ENCODE peak calls at places on chromosome 19, in four cellular contexts. V is HepG2, L is GM12878, D is K562. X is an unnamed sample.

GRCh38 chr19:55640043-55640576 is 692 bp upstream of the ZNF580 start:
- DNase-seq in L (no peak), V (no peak), D (peak; percentile 81), X (peak; percentile 83)

GRCh38 chr19:17332677-17333581 is 1.7 kb downstream of the ANO8 start:
- DNase-seq in D (peak; percentile 97), L (peak; percentile 40), V (peak; percentile 87), X (peak; percentile 86)

GRCh38 chr19:17294051-17294891 is 9.0 kb downstream of the ABHD8 start:
- DNase-seq in L (no peak), V (no peak), D (peak; percentile 87), X (peak; percentile 90)

GRCh38 chr19:33175886-33176669 is 18.1 kb upstream of the LRP3 start:
- DNase-seq in L (no peak), D (no peak), V (peak; percentile 61), X (peak; percentile 75)

GRCh38 chr19:1250374-1251232 is 2.2 kb downstream of the MIDN start:
- DNase-seq in V (peak; percentile 68), D (peak; percentile 88), L (no peak), X (peak; percentile 73)

GRCh38 chr19:46574533-46574932 is 26.6 kb upstream of the CALM3 start:
- DNase-seq in D (peak; percentile 59), V (no peak), L (no peak), X (peak; percentile 21)

GRCh38 chr19:50801107-50801506 is 10.9 kb downstream of the ACP4 start:
- DNase-seq in L (no peak), D (no peak), V (no peak), X (peak; percentile 46)

GRCh38 chr19:20999731-21000352 is 20.6 kb upstream of the ZNF430 start:
- DNase-seq in D (peak; percentile 65), L (peak; percentile 62), V (no peak), X (peak; percentile 95)

GRCh38 chr19:45473366-45474190 is 5.8 kb downstream of the FOSB start:
- DNase-seq in L (no peak), D (no peak), V (no peak), X (no peak)

GRCh38 chr19:14985133-14985532 is 5.5 kb upstream of the SLC1A6 start:
- DNase-seq in D (no peak), V (no peak), L (no peak), X (no peak)

GRCh38 chr19:44685877-44686276 is 13.1 kb upstream of the CEACAM16 start:
- DNase-seq in D (no peak), V (no peak), L (no peak), X (no peak)

GRCh38 chr19:607301-608154 is 17.8 kb downstream of the HCN2 start:
- DNase-seq in D (no peak), V (no peak), L (no peak), X (no peak)

GRCh38 chr19:55611983-55612645 is 6.7 kb downstream of the ZNF865 start:
- DNase-seq in L (no peak), D (no peak), V (no peak), X (no peak)

GRCh38 chr19:18846862-18847515 is 15.2 kb downstream of the UPF1 start:
- DNase-seq in L (no peak), D (peak; percentile 65), V (peak; percentile 54), X (peak; percentile 88)

GRCh38 chr19:32233091-32233490 is 112.3 kb upstream of the ZNF507 start:
- DNase-seq in L (no peak), D (no peak), V (no peak), X (no peak)

GRCh38 chr19:9768175-9769112 is at the start of gene ZNF846:
- DNase-seq in D (peak; percentile 98), V (peak; percentile 92), L (peak; percentile 80), X (peak; percentile 95)

GRCh38 chr19:15634105-15634504 is 6.6 kb upstream of the CYP4F3 start:
- DNase-seq in D (no peak), V (no peak), L (no peak), X (no peak)

GRCh38 chr19:51356159-51356801 is 9.9 kb downstream of the ETFB start:
- DNase-seq in L (no peak), V (peak; percentile 80), D (no peak), X (no peak)

GRCh38 chr19:50924576-50924975 is 13.4 kb upstream of the KLK4 start:
- DNase-seq in D (no peak), L (no peak), V (no peak), X (no peak)

GRCh38 chr19:35931874-35932202 is 4.3 kb upstream of the LRFN3 start:
- DNase-seq in D (no peak), V (no peak), L (no peak), X (no peak)

DNA sequence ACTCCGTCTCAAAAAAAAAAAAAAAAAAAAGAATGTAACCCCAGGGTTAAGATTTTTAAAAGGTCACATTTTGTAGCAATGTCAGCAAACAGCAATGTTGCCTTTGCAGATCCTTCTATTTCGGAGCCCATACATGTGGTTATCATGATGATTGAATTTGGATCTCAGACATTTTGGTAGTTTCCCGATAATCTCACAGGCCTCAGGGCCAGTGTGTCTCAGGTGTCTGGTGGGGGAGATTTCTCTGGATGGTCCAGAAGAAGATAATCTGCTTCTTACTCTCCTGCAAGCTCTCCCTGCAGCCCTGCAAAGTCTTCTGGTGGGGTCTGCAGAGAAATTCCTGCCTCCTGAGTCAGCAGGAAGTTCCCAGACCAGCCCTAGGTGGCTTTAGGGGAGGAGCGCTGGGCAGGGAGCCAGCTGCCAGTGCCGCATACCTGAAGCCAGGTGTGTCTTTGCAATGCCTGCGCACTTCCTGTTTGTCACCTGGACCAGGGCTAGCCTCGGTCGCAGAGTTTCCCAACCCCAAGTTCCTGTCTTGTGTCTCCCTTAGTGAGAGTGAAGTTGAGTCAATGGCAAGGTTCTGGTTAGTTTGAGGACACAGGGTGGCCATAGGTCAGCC is 1.4 kb downstream of the SH2D3A start:
- DNase-seq in V (peak; percentile 19), L (no peak), D (no peak), X (no peak)
- TF ChIP-seq GABPA in V (no peak), L (no peak), D (no peak), X (no peak)

DNA sequence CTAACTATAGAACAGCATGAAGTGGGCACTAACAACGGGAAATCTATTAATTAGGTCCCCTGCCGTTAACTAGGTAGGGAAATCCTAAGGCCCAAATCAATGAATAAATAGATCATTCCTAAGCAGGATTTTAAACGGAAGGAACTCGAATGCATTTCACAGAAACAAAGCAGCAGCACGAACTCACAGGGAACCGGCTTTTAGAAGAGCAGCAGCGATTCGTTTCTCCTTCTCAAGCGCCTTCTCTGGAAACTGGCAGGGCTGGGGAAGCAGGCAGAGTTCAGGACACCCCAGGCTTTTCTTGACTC is 786 bp downstream of the ZFP30 start:
- DNase-seq in D (no peak), L (no peak), V (no peak), X (no peak)
- TF ChIP-seq SMC3 in D (no peak), L (no peak), V (no peak), X (no peak)

DNA sequence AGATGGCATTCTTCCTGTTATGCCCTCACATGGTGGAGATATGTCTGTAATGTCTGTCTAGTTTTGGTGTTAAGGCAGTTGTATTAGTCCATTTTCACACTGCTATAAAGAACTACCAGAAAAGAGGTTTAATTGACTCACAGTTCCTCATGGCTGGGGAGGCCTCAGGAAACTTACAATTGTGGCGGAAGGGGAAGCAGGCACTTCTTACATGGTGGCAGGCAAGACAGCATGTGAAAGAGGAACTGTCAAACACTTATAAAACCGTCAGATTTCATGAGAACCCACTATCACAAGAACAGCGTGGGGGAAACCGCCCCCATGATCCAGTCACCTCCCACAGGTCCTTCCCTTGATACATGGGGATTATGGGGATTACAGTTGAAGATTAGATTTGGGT is 3.2 kb downstream of the ZNF441 start:
- DNase-seq in D (no peak), V (no peak), L (no peak), X (no peak)
- TF ChIP-seq USF2 in D (no peak), V (no peak), L (no peak), X (no peak)

GRCh38 chr19:13212759-13213330 is 62.6 kb downstream of the IER2 start:
- DNase-seq in V (peak; percentile 58), D (peak; percentile 88), L (peak; percentile 20), X (peak; percentile 72)

GRCh38 chr19:13214036-13214730 is 64.0 kb downstream of the IER2 start:
- DNase-seq in D (no peak), L (no peak), V (no peak), X (no peak)

GRCh38 chr19:13210941-13211340 is 60.7 kb downstream of the IER2 start:
- DNase-seq in L (no peak), V (no peak), D (no peak), X (no peak)

GRCh38 chr19:13211426-13212308 is 61.5 kb downstream of the IER2 start:
- DNase-seq in D (no peak), V (no peak), L (no peak), X (no peak)

GRCh38 chr19:13215572-13216380 is 65.6 kb downstream of the IER2 start:
- DNase-seq in D (no peak), L (peak; percentile 28), V (peak; percentile 35), X (no peak)
- TF ChIP-seq GABPA in D (no peak), L (no peak), V (no peak), X (no peak)

X was measured in SK-N-SH.